ENCODE peak calls at places on chromosomes 2 and 18, in four cellular contexts. I is HepG2, O is HCT116, L is K562. V is an unnamed sample.

GRCh38 chr2:20433249-20433648 is 13.6 kb upstream of the RHOB start:
- DNase-seq in I (no peak), O (no peak), L (no peak), V (no peak)

GRCh38 chr18:55650363-55650870 is 62.4 kb upstream of the TCF4 start:
- DNase-seq in I (no peak), O (no peak), L (no peak), V (no peak)

GRCh38 chr2:219470429-219470828 is 28.3 kb upstream of the GMPPA start:
- DNase-seq in I (no peak), O (no peak), L (peak; percentile 18), V (no peak)

GRCh38 chr2:155815851-155816250 is 516.7 kb downstream of the NR4A2 start:
- DNase-seq in I (peak; percentile 54), O (peak; percentile 23), L (peak; percentile 9), V (peak; percentile 7)

GRCh38 chr2:168510125-168510756 is 54.2 kb downstream of the CERS6 start:
- DNase-seq in I (no peak), O (no peak), L (no peak), V (no peak)

GRCh38 chr2:26243643-26244478 is 571 bp downstream of the HADHA start:
- DNase-seq in I (no peak), O (no peak), L (peak; percentile 23), V (peak; percentile 42)

GRCh38 chr2:222318026-222318711 is 19.4 kb upstream of the PAX3 start:
- DNase-seq in I (peak; percentile 53), O (peak; percentile 35), L (peak; percentile 17), V (peak; percentile 30)

GRCh38 chr2:201859886-201860285 is 53.5 kb downstream of the CDK15 start:
- DNase-seq in I (no peak), O (no peak), L (no peak), V (no peak)

GRCh38 chr2:199798881-199799580 is 52.0 kb downstream of the FTCDNL1 start:
- DNase-seq in I (no peak), O (no peak), L (no peak), V (no peak)

GRCh38 chr2:197711576-197711975 is 6.4 kb downstream of the MARS2 start:
- DNase-seq in I (no peak), O (no peak), L (no peak), V (no peak)

GRCh38 chr2:238731961-238732360 is 115.9 kb upstream of the TWIST2 start:
- DNase-seq in I (no peak), O (no peak), L (no peak), V (no peak)

GRCh38 chr18:74635202-74635969 is 37.7 kb downstream of the ZNF407 start:
- DNase-seq in I (no peak), O (no peak), L (no peak), V (no peak)

GRCh38 chr2:161981016-161981415 is 93.0 kb downstream of the DPP4 start:
- DNase-seq in I (no peak), O (no peak), L (no peak), V (no peak)

GRCh38 chr2:131104487-131105155 is 515 bp upstream of the PLEKHB2 start:
- DNase-seq in I (peak; percentile 64), O (peak; percentile 84), L (peak; percentile 69), V (peak; percentile 57)

GRCh38 chr2:43127208-43127940 is 99.0 kb downstream of the ZFP36L2 start:
- DNase-seq in I (peak; percentile 68), O (peak; percentile 33), L (peak; percentile 77), V (no peak)

DNA sequence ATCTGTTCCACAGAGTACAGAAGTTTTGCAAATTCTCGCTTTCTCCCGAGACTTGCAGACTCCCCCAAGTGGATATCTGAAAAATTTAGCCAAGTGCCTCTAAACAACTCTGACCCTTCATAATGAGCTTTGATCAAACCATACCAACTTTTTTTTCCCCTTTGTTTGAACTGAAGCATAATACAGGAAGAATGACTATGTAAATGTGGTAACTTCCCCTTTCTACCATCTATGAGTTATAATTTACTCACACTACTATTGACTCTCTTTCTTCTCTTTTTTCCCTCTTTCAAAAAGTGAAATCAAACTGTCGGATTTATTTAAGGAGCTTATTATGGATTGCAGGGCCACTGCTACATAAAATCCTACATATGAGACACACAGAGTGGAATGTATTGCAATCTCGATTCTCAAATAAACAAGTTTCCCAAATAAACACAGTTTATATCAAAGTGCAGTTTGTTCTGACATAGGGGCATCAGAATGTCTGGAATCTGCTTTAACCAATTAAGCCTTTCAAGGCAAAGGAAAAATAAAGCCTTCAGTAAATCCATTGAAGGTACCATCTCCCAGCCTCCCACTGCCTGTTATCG is 1.4 kb upstream of the ZNF804A start:
- DNase-seq in I (peak; percentile 59), O (peak; percentile 27), L (no peak), V (no peak)
- H3K4me3 ChIP-seq in I (no peak overlapping the region), O (peak overlapping the region; percentile 41), L (no peak overlapping the region), V (peak overlapping the region; percentile 64)

GRCh38 chr2:226079677-226080076 is 680.2 kb downstream of the NYAP2 start:
- DNase-seq in I (no peak), O (peak; percentile 52), L (no peak), V (peak; percentile 4)
- TF ChIP-seq TCF7L2 in I (no peak), O (peak; percentile 85), L (no peak), V (no peak)

GRCh38 chr2:231228223-231228622 is 29.8 kb downstream of the ARMC9 start:
- DNase-seq in I (no peak), O (no peak), L (no peak), V (no peak)

GRCh38 chr2:231228974-231229373 is 30.5 kb downstream of the ARMC9 start:
- DNase-seq in I (no peak), O (no peak), L (no peak), V (no peak)

GRCh38 chr2:231223001-231223375 is 24.6 kb downstream of the ARMC9 start:
- DNase-seq in I (no peak), O (no peak), L (no peak), V (no peak)

GRCh38 chr2:231223458-231223970 is 25.1 kb downstream of the ARMC9 start:
- DNase-seq in I (no peak), O (no peak), L (no peak), V (no peak)

DNA sequence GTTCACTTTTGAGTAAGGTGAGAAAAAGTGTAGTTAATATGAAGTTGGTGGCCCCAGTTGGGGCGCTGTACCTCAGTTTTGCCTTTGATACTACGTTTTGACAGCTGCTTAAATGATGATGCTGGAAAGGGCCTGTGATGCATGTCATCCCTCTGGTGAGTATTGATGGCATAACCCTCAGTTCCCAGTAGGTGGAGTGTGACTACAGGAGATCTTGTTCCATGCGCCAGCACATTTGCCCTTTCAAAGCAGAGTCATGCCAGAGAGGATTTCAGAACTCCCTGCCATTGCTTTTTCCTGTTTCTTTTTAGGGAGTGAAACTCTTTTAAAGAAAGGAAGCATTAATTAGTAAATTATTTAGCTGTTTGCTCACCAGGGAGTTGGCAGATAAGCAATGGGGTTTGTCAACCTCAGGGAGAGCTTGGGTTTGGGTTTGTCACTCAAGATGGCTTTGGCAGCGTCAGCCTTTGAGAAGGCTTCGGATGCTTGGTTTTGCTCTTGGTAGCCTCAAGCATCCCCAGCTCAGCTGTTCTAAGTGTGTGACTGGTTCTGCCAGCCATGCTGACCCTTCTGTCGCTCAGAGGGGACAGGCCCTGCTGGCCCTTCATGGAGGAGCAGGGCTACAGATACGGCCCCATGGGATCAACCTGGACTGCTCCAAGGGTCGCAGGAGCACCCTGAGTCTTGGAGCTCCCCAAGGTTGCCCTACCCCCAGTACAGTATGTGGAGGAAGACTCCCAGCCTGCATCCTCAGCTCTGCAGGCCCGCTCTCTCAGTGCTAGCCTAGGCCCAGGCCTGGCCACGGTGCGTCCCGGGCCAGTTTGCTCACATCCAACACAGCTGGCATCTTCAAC is 29.1 kb downstream of the ARMC9 start:
- DNase-seq in I (peak; percentile 84), O (peak; percentile 56), L (peak; percentile 76), V (peak; percentile 46)
- H3K4me3 ChIP-seq in I (no peak overlapping the region), O (no peak overlapping the region), L (no peak overlapping the region), V (no peak overlapping the region)

DNA sequence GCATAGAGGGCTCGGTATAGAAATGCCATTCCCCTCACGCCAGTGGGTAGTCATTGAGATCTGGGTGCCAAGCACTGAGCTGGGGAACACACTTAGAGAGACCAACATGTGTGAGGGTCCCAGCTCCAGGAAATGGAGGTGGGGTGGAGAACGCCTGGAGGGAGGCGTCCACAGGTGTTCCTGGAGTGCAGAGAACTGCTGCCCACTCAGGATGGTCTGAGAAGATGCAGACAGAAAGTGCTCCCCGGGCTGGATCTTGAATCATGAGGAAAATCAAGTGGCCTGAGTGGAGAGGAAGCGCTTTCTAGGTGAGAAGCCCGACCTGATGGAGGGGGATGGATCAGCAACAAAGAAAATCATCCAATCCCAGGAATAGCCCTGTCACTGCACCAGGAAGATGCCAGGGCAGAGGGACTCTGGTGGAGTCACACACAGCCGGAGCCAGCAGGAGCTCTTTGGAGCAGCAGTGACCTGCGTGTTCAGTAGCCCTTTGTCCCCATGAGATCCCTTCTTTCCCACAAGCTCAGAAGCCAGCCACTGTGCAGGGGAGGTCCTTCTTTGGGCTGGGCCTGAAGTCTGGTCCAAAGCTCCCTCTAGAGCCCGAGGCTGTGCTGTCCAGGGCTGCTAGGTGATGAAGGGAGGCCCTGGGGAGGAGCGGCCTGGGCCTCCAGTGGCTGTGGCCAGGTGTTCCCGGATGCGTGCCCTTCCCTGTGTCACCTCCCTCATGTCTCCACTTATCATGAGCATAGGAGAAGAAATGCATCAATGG is 112.3 kb downstream of the RNF144A start:
- DNase-seq in I (peak; percentile 19), O (no peak), L (no peak), V (no peak)
- TF ChIP-seq TCF7L2 in I (no peak), O (no peak), L (no peak), V (no peak)